ENCODE peak calls at places on chromosomes 11 and 22, in seven cellular contexts. One of them, this sample, is unnamed.
A peak's percentile ranks its signal among the peaks of the same experiment; 100 is the strongest.

GRCh38 chr22:24338701-24339451 is 68.2 kb downstream of the SPECC1L start:
- DNase-seq in left lung: no peak
- DNase-seq in fibroblast of lung: peak; percentile 73
- DNase-seq in DND-41: no peak
- DNase-seq in mammary epithelial cell: peak; percentile 6
- DNase-seq in neural progenitor cell: peak; percentile 30
- DNase-seq in heart left ventricle: no peak
- DNase-seq in this sample: no peak

GRCh38 chr11:103108933-103109817 is at the start of gene DYNC2H1:
- DNase-seq in left lung: peak; percentile 96
- DNase-seq in fibroblast of lung: peak; percentile 93
- DNase-seq in DND-41: peak; percentile 81
- DNase-seq in mammary epithelial cell: peak; percentile 94
- DNase-seq in neural progenitor cell: peak; percentile 98
- DNase-seq in heart left ventricle: peak; percentile 95
- DNase-seq in this sample: peak; percentile 92

GRCh38 chr22:26377170-26377825 is 51.8 kb upstream of the ASPHD2 start:
- DNase-seq in left lung: no peak
- DNase-seq in fibroblast of lung: no peak
- DNase-seq in DND-41: peak; percentile 9
- DNase-seq in mammary epithelial cell: no peak
- DNase-seq in neural progenitor cell: peak; percentile 58
- DNase-seq in heart left ventricle: no peak
- DNase-seq in this sample: no peak

GRCh38 chr22:43142881-43143562 is at the start of gene MCAT:
- DNase-seq in left lung: peak; percentile 97
- DNase-seq in fibroblast of lung: peak; percentile 72
- DNase-seq in DND-41: peak; percentile 82
- DNase-seq in mammary epithelial cell: peak; percentile 76
- DNase-seq in neural progenitor cell: peak; percentile 84
- DNase-seq in heart left ventricle: peak; percentile 91
- DNase-seq in this sample: peak; percentile 85

GRCh38 chr22:26550498-26551033 is 38.3 kb upstream of the TFIP11 start:
- DNase-seq in left lung: peak; percentile 84
- DNase-seq in fibroblast of lung: peak; percentile 99
- DNase-seq in DND-41: no peak
- DNase-seq in mammary epithelial cell: no peak
- DNase-seq in neural progenitor cell: peak; percentile 55
- DNase-seq in heart left ventricle: no peak
- DNase-seq in this sample: no peak

GRCh38 chr22:50734986-50735738 is 2.8 kb upstream of the ACR start:
- DNase-seq in left lung: peak; percentile 46
- DNase-seq in fibroblast of lung: no peak
- DNase-seq in DND-41: no peak
- DNase-seq in mammary epithelial cell: no peak
- DNase-seq in neural progenitor cell: no peak
- DNase-seq in heart left ventricle: peak; percentile 43
- DNase-seq in this sample: no peak

GRCh38 chr11:636511-637332 is at the start of gene DRD4:
- DNase-seq in left lung: peak; percentile 72
- DNase-seq in fibroblast of lung: no peak
- DNase-seq in DND-41: no peak
- DNase-seq in mammary epithelial cell: no peak
- DNase-seq in neural progenitor cell: peak; percentile 85
- DNase-seq in heart left ventricle: no peak
- DNase-seq in this sample: no peak

GRCh38 chr11:27722117-27722844 is 22.0 kb upstream of the BDNF start:
- DNase-seq in left lung: peak; percentile 61
- DNase-seq in fibroblast of lung: peak; percentile 65
- DNase-seq in DND-41: no peak
- DNase-seq in mammary epithelial cell: peak; percentile 49
- DNase-seq in neural progenitor cell: peak; percentile 58
- DNase-seq in heart left ventricle: no peak
- DNase-seq in this sample: peak; percentile 16

GRCh38 chr11:27218498-27219038 is 144.4 kb downstream of the CCDC34 start:
- DNase-seq in left lung: no peak
- DNase-seq in fibroblast of lung: peak; percentile 99
- DNase-seq in DND-41: no peak
- DNase-seq in mammary epithelial cell: no peak
- DNase-seq in neural progenitor cell: no peak
- DNase-seq in heart left ventricle: no peak
- DNase-seq in this sample: no peak

GRCh38 chr11:32935462-32936029 is 42.9 kb downstream of the QSER1 start:
- DNase-seq in left lung: no peak
- DNase-seq in fibroblast of lung: no peak
- DNase-seq in DND-41: no peak
- DNase-seq in mammary epithelial cell: no peak
- DNase-seq in neural progenitor cell: no peak
- DNase-seq in heart left ventricle: no peak
- DNase-seq in this sample: no peak

GRCh38 chr11:72358461-72359405 is 75.6 kb downstream of the CLPB start:
- DNase-seq in left lung: no peak
- DNase-seq in fibroblast of lung: no peak
- DNase-seq in DND-41: no peak
- DNase-seq in mammary epithelial cell: no peak
- DNase-seq in neural progenitor cell: no peak
- DNase-seq in heart left ventricle: no peak
- DNase-seq in this sample: no peak

GRCh38 chr22:29095459-29095858 is 22.6 kb downstream of the KREMEN1 start:
- DNase-seq in left lung: no peak
- DNase-seq in fibroblast of lung: no peak
- DNase-seq in DND-41: no peak
- DNase-seq in mammary epithelial cell: no peak
- DNase-seq in neural progenitor cell: no peak
- DNase-seq in heart left ventricle: no peak
- DNase-seq in this sample: no peak

GRCh38 chr22:48755332-48755949 is 1072.2 kb downstream of the BRD1 start:
- DNase-seq in left lung: no peak
- DNase-seq in fibroblast of lung: no peak
- DNase-seq in DND-41: no peak
- DNase-seq in mammary epithelial cell: no peak
- DNase-seq in neural progenitor cell: no peak
- DNase-seq in heart left ventricle: no peak
- DNase-seq in this sample: no peak

GRCh38 chr11:64014361-64014760 is 21.4 kb upstream of the FLRT1 start:
- DNase-seq in left lung: no peak
- DNase-seq in fibroblast of lung: no peak
- DNase-seq in DND-41: no peak
- DNase-seq in mammary epithelial cell: no peak
- DNase-seq in neural progenitor cell: no peak
- DNase-seq in heart left ventricle: no peak
- DNase-seq in this sample: no peak

GRCh38 chr11:107457205-107457557 is 444 bp downstream of the CWF19L2 start:
- DNase-seq in left lung: no peak
- DNase-seq in fibroblast of lung: peak; percentile 15
- DNase-seq in DND-41: no peak
- DNase-seq in mammary epithelial cell: no peak
- DNase-seq in neural progenitor cell: peak; percentile 54
- DNase-seq in heart left ventricle: no peak
- DNase-seq in this sample: no peak

GRCh38 chr22:27317961-27318360 is 483.6 kb downstream of the MN1 start:
- DNase-seq in left lung: no peak
- DNase-seq in fibroblast of lung: peak; percentile 68
- DNase-seq in DND-41: no peak
- DNase-seq in mammary epithelial cell: peak; percentile 23
- DNase-seq in neural progenitor cell: no peak
- DNase-seq in heart left ventricle: no peak
- DNase-seq in this sample: no peak

GRCh38 chr11:4493480-4493818 is 11.0 kb downstream of the OR52K1 start:
- DNase-seq in left lung: no peak
- DNase-seq in fibroblast of lung: no peak
- DNase-seq in DND-41: no peak
- DNase-seq in mammary epithelial cell: no peak
- DNase-seq in neural progenitor cell: no peak
- DNase-seq in heart left ventricle: no peak
- DNase-seq in this sample: no peak

GRCh38 chr11:102730036-102730815 is 5.5 kb upstream of the MMP8 start:
- DNase-seq in left lung: no peak
- DNase-seq in fibroblast of lung: peak; percentile 16
- DNase-seq in DND-41: no peak
- DNase-seq in mammary epithelial cell: no peak
- DNase-seq in neural progenitor cell: no peak
- DNase-seq in heart left ventricle: no peak
- DNase-seq in this sample: no peak

GRCh38 chr11:75543808-75544207 is 18.1 kb upstream of the GDPD5 start:
- DNase-seq in left lung: no peak
- DNase-seq in fibroblast of lung: no peak
- DNase-seq in DND-41: no peak
- DNase-seq in mammary epithelial cell: no peak
- DNase-seq in neural progenitor cell: no peak
- DNase-seq in heart left ventricle: no peak
- DNase-seq in this sample: no peak

GRCh38 chr11:112096194-112096593 is 9.5 kb downstream of the SDHD start:
- DNase-seq in left lung: no peak
- DNase-seq in fibroblast of lung: no peak
- DNase-seq in DND-41: no peak
- DNase-seq in mammary epithelial cell: no peak
- DNase-seq in neural progenitor cell: no peak
- DNase-seq in heart left ventricle: no peak
- DNase-seq in this sample: no peak

GRCh38 chr11:57223601-57224000 is 13.4 kb downstream of the APLNR start:
- DNase-seq in left lung: no peak
- DNase-seq in fibroblast of lung: peak; percentile 69
- DNase-seq in DND-41: no peak
- DNase-seq in mammary epithelial cell: no peak
- DNase-seq in neural progenitor cell: no peak
- DNase-seq in heart left ventricle: no peak
- DNase-seq in this sample: no peak

GRCh38 chr11:106031936-106032335 is 9.9 kb upstream of the MSANTD4 start:
- DNase-seq in left lung: no peak
- DNase-seq in fibroblast of lung: no peak
- DNase-seq in DND-41: no peak
- DNase-seq in mammary epithelial cell: no peak
- DNase-seq in neural progenitor cell: no peak
- DNase-seq in heart left ventricle: no peak
- DNase-seq in this sample: no peak

GRCh38 chr11:110960167-110960566 is 247.9 kb upstream of the ARHGAP20 start:
- DNase-seq in left lung: no peak
- DNase-seq in fibroblast of lung: no peak
- DNase-seq in DND-41: no peak
- DNase-seq in mammary epithelial cell: no peak
- DNase-seq in neural progenitor cell: no peak
- DNase-seq in heart left ventricle: no peak
- DNase-seq in this sample: no peak

GRCh38 chr11:26227311-26227710 is 104.6 kb upstream of the ANO3 start:
- DNase-seq in left lung: no peak
- DNase-seq in fibroblast of lung: peak; percentile 79
- DNase-seq in DND-41: no peak
- DNase-seq in mammary epithelial cell: peak; percentile 89
- DNase-seq in neural progenitor cell: peak; percentile 10
- DNase-seq in heart left ventricle: no peak
- DNase-seq in this sample: no peak

GRCh38 chr22:44599084-44599483 is 101.1 kb upstream of the RTL6 start:
- DNase-seq in left lung: no peak
- DNase-seq in fibroblast of lung: no peak
- DNase-seq in DND-41: no peak
- DNase-seq in mammary epithelial cell: no peak
- DNase-seq in neural progenitor cell: no peak
- DNase-seq in heart left ventricle: no peak
- DNase-seq in this sample: no peak
- H3K4me3 ChIP-seq in left lung: no peak overlapping the region
- H3K4me3 ChIP-seq in fibroblast of lung: no peak overlapping the region
- H3K4me3 ChIP-seq in DND-41: no peak overlapping the region
- H3K4me3 ChIP-seq in mammary epithelial cell: no peak overlapping the region
- H3K4me3 ChIP-seq in neural progenitor cell: no peak overlapping the region
- H3K4me3 ChIP-seq in heart left ventricle: no peak overlapping the region
- H3K4me3 ChIP-seq in this sample: no peak overlapping the region

GRCh38 chr11:78349614-78350013 is 68.0 kb downstream of the GAB2 start:
- DNase-seq in left lung: no peak
- DNase-seq in fibroblast of lung: peak; percentile 42
- DNase-seq in DND-41: no peak
- DNase-seq in mammary epithelial cell: no peak
- DNase-seq in neural progenitor cell: no peak
- DNase-seq in heart left ventricle: no peak
- DNase-seq in this sample: no peak
- H3K27ac ChIP-seq in left lung: peak overlapping the region; percentile 80
- H3K27ac ChIP-seq in fibroblast of lung: peak overlapping the region; percentile 67
- H3K27ac ChIP-seq in DND-41: peak overlapping the region; percentile 90
- H3K27ac ChIP-seq in mammary epithelial cell: no peak overlapping the region
- H3K27ac ChIP-seq in neural progenitor cell: peak overlapping the region; percentile 96
- H3K27ac ChIP-seq in heart left ventricle: peak overlapping the region; percentile 77
- H3K27ac ChIP-seq in this sample: no peak overlapping the region

GRCh38 chr11:62500066-62501035 is 46.3 kb downstream of the AHNAK start:
- DNase-seq in left lung: no peak
- DNase-seq in fibroblast of lung: no peak
- DNase-seq in DND-41: no peak
- DNase-seq in mammary epithelial cell: peak; percentile 96
- DNase-seq in neural progenitor cell: no peak
- DNase-seq in heart left ventricle: no peak
- DNase-seq in this sample: no peak

GRCh38 chr11:62494246-62494645 is 52.4 kb downstream of the AHNAK start:
- DNase-seq in left lung: no peak
- DNase-seq in fibroblast of lung: no peak
- DNase-seq in DND-41: no peak
- DNase-seq in mammary epithelial cell: no peak
- DNase-seq in neural progenitor cell: no peak
- DNase-seq in heart left ventricle: no peak
- DNase-seq in this sample: no peak

GRCh38 chr11:62496676-62497075 is 49.9 kb downstream of the AHNAK start:
- DNase-seq in left lung: no peak
- DNase-seq in fibroblast of lung: no peak
- DNase-seq in DND-41: no peak
- DNase-seq in mammary epithelial cell: no peak
- DNase-seq in neural progenitor cell: no peak
- DNase-seq in heart left ventricle: no peak
- DNase-seq in this sample: no peak

GRCh38 chr11:62498492-62499286 is 47.9 kb downstream of the AHNAK start:
- DNase-seq in left lung: no peak
- DNase-seq in fibroblast of lung: no peak
- DNase-seq in DND-41: no peak
- DNase-seq in mammary epithelial cell: no peak
- DNase-seq in neural progenitor cell: no peak
- DNase-seq in heart left ventricle: no peak
- DNase-seq in this sample: no peak

GRCh38 chr11:62497132-62497915 is 49.3 kb downstream of the AHNAK start:
- DNase-seq in left lung: no peak
- DNase-seq in fibroblast of lung: peak; percentile 73
- DNase-seq in DND-41: peak; percentile 19
- DNase-seq in mammary epithelial cell: peak; percentile 84
- DNase-seq in neural progenitor cell: peak; percentile 74
- DNase-seq in heart left ventricle: no peak
- DNase-seq in this sample: peak; percentile 31
- TF ChIP-seq CTCF in left lung: no peak
- TF ChIP-seq CTCF in fibroblast of lung: peak; percentile 25
- TF ChIP-seq CTCF in DND-41: peak; percentile 65
- TF ChIP-seq CTCF in mammary epithelial cell: peak; percentile 44
- TF ChIP-seq CTCF in neural progenitor cell: peak; percentile 59
- TF ChIP-seq CTCF in heart left ventricle: peak; percentile 26
- TF ChIP-seq CTCF in this sample: peak; percentile 75

GRCh38 chr22:38842512-38843200 is 1.2 kb downstream of the NPTXR start:
- DNase-seq in left lung: peak; percentile 33
- DNase-seq in fibroblast of lung: no peak
- DNase-seq in DND-41: no peak
- DNase-seq in mammary epithelial cell: no peak
- DNase-seq in neural progenitor cell: no peak
- DNase-seq in heart left ventricle: no peak
- DNase-seq in this sample: no peak
- H3K4me3 ChIP-seq in left lung: peak overlapping the region; percentile 22
- H3K4me3 ChIP-seq in fibroblast of lung: no peak overlapping the region
- H3K4me3 ChIP-seq in DND-41: no peak overlapping the region
- H3K4me3 ChIP-seq in mammary epithelial cell: no peak overlapping the region
- H3K4me3 ChIP-seq in neural progenitor cell: peak overlapping the region; percentile 61
- H3K4me3 ChIP-seq in heart left ventricle: peak overlapping the region; percentile 69
- H3K4me3 ChIP-seq in this sample: peak overlapping the region; percentile 46

GRCh38 chr11:65868907-65869306 is 3.7 kb downstream of the EFEMP2 start:
- DNase-seq in left lung: peak; percentile 1
- DNase-seq in fibroblast of lung: no peak
- DNase-seq in DND-41: no peak
- DNase-seq in mammary epithelial cell: no peak
- DNase-seq in neural progenitor cell: no peak
- DNase-seq in heart left ventricle: peak; percentile 33
- DNase-seq in this sample: no peak
- H3K27ac ChIP-seq in left lung: no peak overlapping the region
- H3K27ac ChIP-seq in fibroblast of lung: no peak overlapping the region
- H3K27ac ChIP-seq in DND-41: no peak overlapping the region
- H3K27ac ChIP-seq in mammary epithelial cell: no peak overlapping the region
- H3K27ac ChIP-seq in neural progenitor cell: no peak overlapping the region
- H3K27ac ChIP-seq in heart left ventricle: no peak overlapping the region
- H3K27ac ChIP-seq in this sample: no peak overlapping the region